ENCODE peak calls at places on chromosome 10, in four cellular contexts. D is astrocyte, Q is heart right ventricle, Y is trophoblast cell. V is an unnamed sample. For H3K36me3, the result is how much of the 10 kb centered on the place peaks cover.

GRCh38 chr10:55628260-55628701 is 732.8 kb downstream of the ZWINT start:
- DNase-seq in D (no peak), Q (no peak), Y (no peak), V (no peak)

GRCh38 chr10:35451103-35452016 is 115.1 kb downstream of the CCNY start:
- DNase-seq in D (no peak), Q (peak), Y (no peak), V (no peak)

GRCh38 chr10:19908991-19909699 is 92.9 kb downstream of the PLXDC2 start:
- DNase-seq in D (peak), Q (no peak), Y (no peak), V (no peak)

GRCh38 chr10:89427629-89428028 is 13.3 kb downstream of the IFIT5 start:
- DNase-seq in D (peak), Q (no peak), Y (no peak), V (peak)

GRCh38 chr10:86668297-86669165 is at the start of gene LDB3:
- DNase-seq in D (peak), Q (peak), Y (no peak), V (peak)

GRCh38 chr10:34231441-34232180 is 583.5 kb downstream of the PARD3 start:
- DNase-seq in D (no peak), Q (no peak), Y (peak), V (no peak)

GRCh38 chr10:47034511-47035051 is 123.4 kb downstream of the PTPN20 start:
- DNase-seq in D (no peak), Q (no peak), Y (no peak), V (no peak)

GRCh38 chr10:94212876-94213595 is 149.7 kb downstream of the NOC3L start:
- DNase-seq in D (no peak), Q (no peak), Y (no peak), V (no peak)

GRCh38 chr10:89516149-89516832 is 19.1 kb downstream of the SLC16A12 start:
- DNase-seq in D (peak), Q (peak), Y (peak), V (peak)

GRCh38 chr10:7362451-7362850 is 48.4 kb downstream of the SFMBT2 start:
- DNase-seq in D (peak), Q (no peak), Y (no peak), V (no peak)

GRCh38 chr10:24813866-24814265 is 90.2 kb upstream of the ARHGAP21 start:
- DNase-seq in D (no peak), Q (no peak), Y (peak), V (no peak)

GRCh38 chr10:32459072-32459703 is 13.2 kb downstream of the CCDC7 start:
- DNase-seq in D (no peak), Q (no peak), Y (no peak), V (no peak)

GRCh38 chr10:50561266-50561665 is 62.5 kb downstream of the SGMS1 start:
- DNase-seq in D (peak), Q (no peak), Y (peak), V (peak)

GRCh38 chr10:49398000-49398861 is 2.3 kb upstream of the DRGX start:
- DNase-seq in D (peak), Q (peak), Y (peak), V (peak)

GRCh38 chr10:95334793-95335120 is 44.0 kb upstream of the PDLIM1 start:
- DNase-seq in D (no peak), Q (no peak), Y (no peak), V (no peak)

GRCh38 chr10:95337354-95337753 is 46.6 kb upstream of the PDLIM1 start:
- DNase-seq in D (no peak), Q (no peak), Y (no peak), V (no peak)

GRCh38 chr10:95335933-95336699 is 45.3 kb upstream of the PDLIM1 start:
- DNase-seq in D (no peak), Q (no peak), Y (no peak), V (no peak)

GRCh38 chr10:95337761-95338160 is 47.0 kb upstream of the PDLIM1 start:
- DNase-seq in D (no peak), Q (no peak), Y (no peak), V (no peak)

GRCh38 chr10:95336702-95337101 is 45.9 kb upstream of the PDLIM1 start:
- DNase-seq in D (no peak), Q (no peak), Y (no peak), V (no peak)
- H3K36me3 ChIP-seq in D (under half), Q (under half), Y (under half), V (under half)

DNA sequence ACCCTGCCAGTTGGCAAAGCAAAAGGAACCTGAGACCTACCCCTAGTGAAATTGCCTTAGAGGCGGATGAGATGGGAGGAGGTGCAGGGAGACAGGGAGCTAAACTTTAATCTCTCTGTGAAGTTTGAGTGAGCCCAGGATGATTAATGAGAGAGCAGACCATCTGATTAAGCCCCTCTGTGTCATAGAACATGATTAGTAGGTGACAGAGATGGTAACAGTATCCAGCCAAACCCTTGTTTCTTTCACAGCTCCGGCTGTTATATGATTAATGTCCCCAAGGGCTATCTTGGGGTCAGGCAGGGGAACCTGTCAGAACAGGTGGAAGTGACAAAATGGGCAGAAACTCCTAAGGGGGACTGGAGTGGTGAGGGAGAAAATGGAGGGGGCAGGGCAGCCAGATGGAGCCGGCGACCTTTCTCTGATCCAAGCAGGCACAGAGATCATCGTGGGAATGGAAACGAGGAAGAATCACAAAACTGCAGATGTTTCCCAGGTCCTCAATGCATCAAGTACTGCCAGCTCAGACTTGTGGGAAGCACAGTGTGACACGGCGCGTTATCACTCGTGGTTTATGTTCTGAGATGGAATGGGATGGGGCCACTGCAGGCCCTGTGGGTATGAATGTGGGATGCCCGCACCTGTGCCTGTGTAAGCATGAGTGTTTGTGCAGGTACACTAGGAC is 684.2 kb downstream of the LRMDA start:
- DNase-seq in D (peak), Q (no peak), Y (no peak), V (no peak)
- H3K36me3 ChIP-seq in D (under half), Q (under half), Y (under half), V (under half)

GRCh38 chr10:124677871-124678565 is 66.2 kb downstream of the FAM53B start:
- DNase-seq in D (no peak), Q (peak), Y (no peak), V (no peak)
- H3K36me3 ChIP-seq in D (under half), Q (under half), Y (under half), V (under half)

DNA sequence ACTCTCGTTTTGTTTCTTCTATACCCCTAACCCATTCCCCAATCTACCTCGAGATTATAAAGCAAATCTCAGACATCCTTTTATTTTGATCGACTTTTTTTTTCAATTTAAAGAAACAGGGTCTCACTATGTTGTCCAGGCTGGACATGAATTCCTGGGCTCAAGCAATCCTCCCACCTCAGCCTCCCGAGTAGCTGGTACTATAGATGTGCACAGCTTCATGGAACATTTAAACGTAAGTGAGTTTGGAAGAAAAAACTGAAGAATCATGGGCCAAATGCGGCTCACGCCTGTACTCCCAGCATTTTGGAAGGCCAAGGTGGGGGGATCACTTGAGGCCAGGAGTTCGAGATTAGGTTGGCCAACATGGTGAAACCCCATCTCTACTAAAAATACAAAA is 96.0 kb downstream of the UPF2 start:
- DNase-seq in D (no peak), Q (no peak), Y (no peak), V (no peak)
- H3K36me3 ChIP-seq in D (under half), Q (under half), Y (under half), V (under half)

DNA sequence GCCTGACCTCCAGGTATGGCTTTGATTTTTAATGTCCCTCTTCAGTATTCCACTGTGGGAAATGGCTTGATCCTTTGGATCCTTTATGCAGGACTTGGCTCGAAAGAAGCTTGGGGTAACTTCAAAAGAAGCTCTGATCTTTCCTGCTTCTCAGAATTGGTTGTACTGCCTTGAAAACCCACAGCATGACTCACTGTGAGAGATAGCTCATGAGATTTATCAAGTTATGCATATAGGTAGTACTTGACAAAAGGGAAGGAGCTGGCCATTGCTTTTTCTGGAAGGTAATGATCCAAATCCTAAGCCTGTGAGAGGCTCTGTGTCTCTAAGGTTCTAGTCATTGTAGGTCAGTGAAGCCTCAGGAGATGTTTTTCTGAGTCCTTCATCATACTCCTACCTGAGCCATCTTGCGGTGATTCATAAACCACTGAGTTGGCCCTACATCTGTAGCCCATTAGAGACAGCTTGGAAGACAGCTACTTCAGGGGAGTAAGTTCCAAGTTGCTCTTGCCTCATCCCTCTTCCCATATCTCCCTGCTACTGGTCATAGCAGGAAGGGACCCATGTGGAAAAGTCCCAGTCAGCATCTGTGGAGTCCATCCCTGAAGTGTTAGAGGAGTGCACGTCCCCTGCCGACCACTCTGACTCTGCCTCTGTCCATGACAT is 36.7 kb upstream of the NFKB2 start:
- DNase-seq in D (peak), Q (no peak), Y (no peak), V (no peak)
- H3K36me3 ChIP-seq in D (half or more), Q (under half), Y (under half), V (half or more)

GRCh38 chr10:15220426-15220825 is 51.9 kb upstream of the NMT2 start:
- DNase-seq in D (no peak), Q (no peak), Y (no peak), V (no peak)
- H3K36me3 ChIP-seq in D (under half), Q (under half), Y (under half), V (under half)

GRCh38 chr10:30040597-30040996 is 18.8 kb downstream of the JCAD start:
- DNase-seq in D (no peak), Q (no peak), Y (no peak), V (no peak)

GRCh38 chr10:30038961-30039536 is 20.3 kb downstream of the JCAD start:
- DNase-seq in D (no peak), Q (no peak), Y (no peak), V (no peak)

GRCh38 chr10:30039567-30039966 is 19.8 kb downstream of the JCAD start:
- DNase-seq in D (no peak), Q (peak), Y (no peak), V (no peak)

GRCh38 chr10:30041394-30042105 is 17.8 kb downstream of the JCAD start:
- DNase-seq in D (no peak), Q (no peak), Y (no peak), V (no peak)

DNA sequence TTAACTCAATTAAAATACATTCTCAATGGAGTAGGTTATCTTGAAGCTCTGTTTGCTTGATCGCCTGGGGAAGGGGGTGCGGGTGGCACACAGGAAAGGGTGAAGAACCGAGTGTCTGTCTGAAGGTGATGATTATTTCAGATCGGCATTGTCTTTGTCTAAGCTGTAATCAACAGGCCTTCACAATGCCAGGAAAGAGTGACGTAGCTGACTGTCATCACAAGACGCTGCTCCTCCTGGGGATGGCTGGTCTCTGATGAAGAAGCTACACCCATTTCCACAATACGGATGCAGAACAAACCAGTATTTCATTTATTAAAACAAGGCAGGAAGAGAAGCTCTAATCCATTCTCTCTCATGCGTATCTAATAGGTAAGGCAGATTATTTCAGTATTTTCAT is 19.4 kb downstream of the JCAD start:
- DNase-seq in D (no peak), Q (no peak), Y (no peak), V (no peak)
- H3K36me3 ChIP-seq in D (under half), Q (under half), Y (under half), V (under half)

GRCh38 chr10:125811251-125811650 is 11.8 kb downstream of the UROS start:
- DNase-seq in D (no peak), Q (no peak), Y (no peak), V (no peak)

GRCh38 chr10:125808047-125808446 is 15.0 kb downstream of the UROS start:
- DNase-seq in D (no peak), Q (no peak), Y (no peak), V (no peak)

GRCh38 chr10:125816548-125816947 is 6.5 kb downstream of the UROS start:
- DNase-seq in D (no peak), Q (no peak), Y (no peak), V (no peak)

GRCh38 chr10:125815764-125816163 is 7.3 kb downstream of the UROS start:
- DNase-seq in D (no peak), Q (no peak), Y (no peak), V (no peak)

GRCh38 chr10:125812128-125812527 is 10.9 kb downstream of the UROS start:
- DNase-seq in D (peak), Q (no peak), Y (no peak), V (no peak)
- H3K36me3 ChIP-seq in D (under half), Q (under half), Y (under half), V (under half)

GRCh38 chr10:18665815-18666558 is 6.8 kb downstream of the ARL5B start:
- DNase-seq in D (peak), Q (no peak), Y (peak), V (no peak)
- H3K36me3 ChIP-seq in D (under half), Q (under half), Y (under half), V (under half)

GRCh38 chr10:17233534-17233933 is 5.5 kb downstream of the VIM start:
- DNase-seq in D (no peak), Q (no peak), Y (no peak), V (peak)
- H3K36me3 ChIP-seq in D (half or more), Q (under half), Y (under half), V (half or more)